ENCODE peak calls at places on chromosomes 7 and 10, in ten cellular contexts. A is ureter; J is activated CD8-positive, alpha-beta memory T cell treated with anti-CD3 and anti-CD28 coated beads for 4 hours; V is GDM1; M is OCI-LY7; N is upper lobe of right lung; S is pancreas; L is cerebellar cortex; C is GM06990; W is activated T-cell treated with anti-CD3 and anti-CD28 coated beads for 24 hours. Q is an unnamed sample.

GRCh38 chr7:150666412-150666811 is 19.1 kb upstream of the GIMAP2 start:
- DNase-seq in A (no peak), J (no peak), V (no peak), M (no peak), N (no peak), S (no peak), L (no peak), C (no peak), W (no peak), Q (no peak)

GRCh38 chr10:98963608-98964007 is 272.0 kb downstream of the HPSE2 start:
- DNase-seq in A (no peak), J (no peak), V (no peak), M (no peak), N (no peak), S (no peak), L (no peak), C (no peak), W (no peak), Q (no peak)

GRCh38 chr10:103859161-103860141 is 4.1 kb upstream of the SH3PXD2A start:
- DNase-seq in A (peak; percentile 75), J (peak; percentile 9), V (peak; percentile 60), M (peak; percentile 72), N (no peak), S (peak; percentile 53), L (peak; percentile 93), C (no peak), W (peak; percentile 44), Q (peak; percentile 47)

GRCh38 chr10:4344544-4344994 is 481.4 kb upstream of the AKR1E2 start:
- DNase-seq in A (no peak), J (no peak), V (no peak), M (no peak), N (peak; percentile 72), S (no peak), L (no peak), C (no peak), W (peak; percentile 43), Q (no peak)

GRCh38 chr7:98867271-98867701 is 2.5 kb downstream of the TMEM130 start:
- DNase-seq in A (no peak), J (no peak), V (no peak), M (no peak), N (peak; percentile 59), S (no peak), L (no peak), C (no peak), W (no peak), Q (no peak)

GRCh38 chr10:102410427-102411073 is 8.0 kb downstream of the PSD start:
- DNase-seq in A (no peak), J (peak; percentile 39), V (no peak), M (no peak), N (peak; percentile 61), S (no peak), L (no peak), C (no peak), W (peak; percentile 56), Q (no peak)

GRCh38 chr7:10677668-10678232 is 295.9 kb upstream of the PHF14 start:
- DNase-seq in A (no peak), J (no peak), V (no peak), M (no peak), N (no peak), S (no peak), L (peak; percentile 2), C (no peak), W (no peak), Q (no peak)

GRCh38 chr7:100545636-100546128 is 6.7 kb downstream of the AGFG2 start:
- DNase-seq in A (peak; percentile 69), J (peak; percentile 20), V (no peak), M (peak; percentile 50), N (no peak), S (peak; percentile 49), L (peak; percentile 81), C (peak; percentile 72), W (peak; percentile 48), Q (no peak)

GRCh38 chr10:14186245-14186644 is 144.5 kb downstream of the FRMD4A start:
- DNase-seq in A (no peak), J (no peak), V (no peak), M (peak; percentile 9), N (no peak), S (no peak), L (peak; percentile 71), C (no peak), W (no peak), Q (no peak)

GRCh38 chr10:7121154-7121797 is 289.6 kb downstream of the SFMBT2 start:
- DNase-seq in A (peak; percentile 52), J (peak; percentile 49), V (peak; percentile 61), M (peak; percentile 78), N (peak; percentile 70), S (no peak), L (peak; percentile 12), C (peak; percentile 17), W (peak; percentile 62), Q (peak; percentile 79)

GRCh38 chr10:102422586-102423129 is 2.0 kb downstream of the FBXL15 start:
- DNase-seq in A (peak; percentile 86), J (no peak), V (no peak), M (peak; percentile 66), N (peak; percentile 94), S (peak; percentile 79), L (peak; percentile 70), C (peak; percentile 84), W (no peak), Q (peak; percentile 48)

GRCh38 chr10:34780818-34781380 is 34.2 kb downstream of the PARD3 start:
- DNase-seq in A (no peak), J (no peak), V (no peak), M (peak; percentile 2), N (no peak), S (peak; percentile 62), L (no peak), C (peak; percentile 83), W (no peak), Q (no peak)

GRCh38 chr7:151081170-151082101 is 827 bp upstream of the FASTK start:
- DNase-seq in A (no peak), J (no peak), V (no peak), M (no peak), N (peak; percentile 69), S (no peak), L (peak; percentile 26), C (no peak), W (no peak), Q (no peak)

GRCh38 chr7:875476-876076 is 778 bp upstream of the GET4 start:
- DNase-seq in A (no peak), J (no peak), V (no peak), M (no peak), N (no peak), S (peak; percentile 38), L (no peak), C (no peak), W (no peak), Q (no peak)

GRCh38 chr10:49139866-49140195 is 6.0 kb upstream of the FAM170B start:
- DNase-seq in A (no peak), J (no peak), V (no peak), M (no peak), N (no peak), S (no peak), L (no peak), C (no peak), W (no peak), Q (no peak)

GRCh38 chr7:30281791-30282190 is 2.6 kb upstream of the ZNRF2 start:
- DNase-seq in A (no peak), J (no peak), V (no peak), M (no peak), N (no peak), S (no peak), L (no peak), C (no peak), W (no peak), Q (no peak)

GRCh38 chr7:8295638-8296361 is 33.8 kb upstream of the ICA1 start:
- DNase-seq in A (peak; percentile 54), J (peak; percentile 9), V (peak; percentile 66), M (peak; percentile 79), N (no peak), S (peak; percentile 51), L (peak; percentile 94), C (peak; percentile 32), W (peak; percentile 30), Q (peak; percentile 64)

Q was measured in germinal center.